ENCODE peak calls at places on chromosomes 16 and 17, in six cellular contexts. M, V, A, J, O and T are unnamed samples.

GRCh38 chr17:60231234-60231633 is 81.5 kb downstream of the CA4 start:
- DNase-seq in M (no peak), V (no peak), A (no peak), J (no peak), O (no peak), T (no peak)

GRCh38 chr17:50051606-50052005 is 4.3 kb upstream of the ITGA3 start:
- DNase-seq in M (no peak), V (no peak), A (no peak), J (no peak), O (no peak), T (no peak)

GRCh38 chr16:88636488-88637265 is 1.7 kb upstream of the IL17C start:
- DNase-seq in M (no peak), V (no peak), A (no peak), J (no peak), O (no peak), T (no peak)

GRCh38 chr17:29577778-29578211 is 9.3 kb downstream of the TP53I13 start:
- DNase-seq in M (no peak), V (peak; percentile 50), A (no peak), J (no peak), O (peak; percentile 16), T (peak; percentile 70)

GRCh38 chr16:84423416-84423837 is 55.1 kb downstream of the ATP2C2 start:
- DNase-seq in M (no peak), V (no peak), A (no peak), J (no peak), O (no peak), T (no peak)

GRCh38 chr16:55271945-55272513 is 52.0 kb upstream of the IRX6 start:
- DNase-seq in M (no peak), V (peak; percentile 39), A (no peak), J (no peak), O (peak; percentile 19), T (no peak)

GRCh38 chr17:72176516-72176851 is 55.7 kb downstream of the SOX9 start:
- DNase-seq in M (no peak), V (no peak), A (no peak), J (no peak), O (no peak), T (no peak)

GRCh38 chr17:35160354-35161201 is 13.0 kb downstream of the UNC45B start:
- DNase-seq in M (no peak), V (no peak), A (no peak), J (peak; percentile 74), O (no peak), T (no peak)

GRCh38 chr17:49224198-49224996 is 6.2 kb downstream of the PHOSPHO1 start:
- DNase-seq in M (no peak), V (peak; percentile 30), A (no peak), J (peak; percentile 67), O (no peak), T (no peak)

GRCh38 chr17:47694018-47694817 is at the start of gene TBKBP1:
- DNase-seq in M (peak; percentile 88), V (peak; percentile 59), A (peak; percentile 47), J (peak; percentile 79), O (peak; percentile 52), T (peak; percentile 72)

GRCh38 chr16:11972128-11972527 is 4.4 kb upstream of the SNX29 start:
- DNase-seq in M (no peak), V (no peak), A (no peak), J (no peak), O (no peak), T (no peak)

GRCh38 chr16:80804451-80805383 is at the start of gene CDYL2:
- DNase-seq in M (peak; percentile 14), V (peak; percentile 19), A (peak; percentile 48), J (peak; percentile 39), O (no peak), T (peak; percentile 74)

GRCh38 chr16:75398333-75398732 is 35.0 kb downstream of the CFDP1 start:
- DNase-seq in M (no peak), V (no peak), A (no peak), J (no peak), O (no peak), T (no peak)

GRCh38 chr17:28404812-28405570 is 1.0 kb downstream of the SLC46A1 start:
- DNase-seq in M (no peak), V (no peak), A (no peak), J (no peak), O (no peak), T (no peak)

GRCh38 chr17:31418773-31419350 is 27.4 kb downstream of the RAB11FIP4 start:
- DNase-seq in M (no peak), V (no peak), A (no peak), J (no peak), O (no peak), T (no peak)

GRCh38 chr16:49350265-49351103 is 23.1 kb upstream of the C16orf78 start:
- DNase-seq in M (peak; percentile 62), V (peak; percentile 59), A (peak; percentile 52), J (no peak), O (peak; percentile 54), T (peak; percentile 87)

GRCh38 chr17:16470302-16470701 is 21.7 kb downstream of the LRRC75A start:
- DNase-seq in M (no peak), V (no peak), A (no peak), J (no peak), O (no peak), T (no peak)

GRCh38 chr17:3602499-3602898 is 6.7 kb downstream of the TRPV1 start:
- DNase-seq in M (no peak), V (no peak), A (no peak), J (no peak), O (peak; percentile 18), T (peak; percentile 44)

GRCh38 chr17:38605852-38606645 is at the start of gene SRCIN1:
- DNase-seq in M (peak; percentile 72), V (peak; percentile 70), A (peak; percentile 62), J (no peak), O (no peak), T (peak; percentile 87)

GRCh38 chr16:35215287-35215686 is 1755.9 kb downstream of the TP53TG3F start:
- DNase-seq in M (no peak), V (no peak), A (no peak), J (no peak), O (no peak), T (no peak)

GRCh38 chr16:35210681-35211433 is 1751.4 kb downstream of the TP53TG3F start:
- DNase-seq in M (no peak), V (no peak), A (no peak), J (no peak), O (no peak), T (no peak)

GRCh38 chr16:35214840-35215239 is 1755.4 kb downstream of the TP53TG3F start:
- DNase-seq in M (no peak), V (no peak), A (no peak), J (no peak), O (no peak), T (no peak)
- H3K27ac ChIP-seq in M (no peak overlapping the region), V (no peak overlapping the region), A (no peak overlapping the region), J (no peak overlapping the region), O (no peak overlapping the region), T (no peak overlapping the region)

DNA sequence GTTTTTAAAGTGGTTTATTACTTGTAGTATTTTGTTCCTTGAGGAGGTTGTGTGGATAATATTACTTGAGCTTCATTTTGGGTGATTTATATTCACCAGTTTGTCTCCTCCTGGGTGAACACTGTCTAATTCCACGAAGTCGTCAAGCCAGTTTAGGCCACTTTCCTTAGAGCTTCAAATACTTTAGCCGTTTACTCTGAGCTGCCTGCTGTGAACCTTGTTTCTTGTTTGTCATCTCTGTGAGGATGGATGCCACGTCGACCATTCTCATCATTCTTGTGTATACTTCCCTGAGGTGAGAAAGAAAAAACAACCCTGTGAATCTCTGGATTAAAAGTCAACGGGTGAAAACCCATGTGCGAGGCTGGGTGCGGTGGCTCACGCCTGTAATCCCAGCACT is 9.0 kb downstream of the KRT24 start:
- DNase-seq in M (no peak), V (no peak), A (no peak), J (no peak), O (no peak), T (no peak)
- H3K4me1 ChIP-seq in M (peaks cover 2% of the 10 kb centered on the region), V (peaks cover 2% of the 10 kb centered on the region), A (no peaks in the 10 kb centered on the region), J (no peaks in the 10 kb centered on the region), O (no peaks in the 10 kb centered on the region), T (no peaks in the 10 kb centered on the region)

DNA sequence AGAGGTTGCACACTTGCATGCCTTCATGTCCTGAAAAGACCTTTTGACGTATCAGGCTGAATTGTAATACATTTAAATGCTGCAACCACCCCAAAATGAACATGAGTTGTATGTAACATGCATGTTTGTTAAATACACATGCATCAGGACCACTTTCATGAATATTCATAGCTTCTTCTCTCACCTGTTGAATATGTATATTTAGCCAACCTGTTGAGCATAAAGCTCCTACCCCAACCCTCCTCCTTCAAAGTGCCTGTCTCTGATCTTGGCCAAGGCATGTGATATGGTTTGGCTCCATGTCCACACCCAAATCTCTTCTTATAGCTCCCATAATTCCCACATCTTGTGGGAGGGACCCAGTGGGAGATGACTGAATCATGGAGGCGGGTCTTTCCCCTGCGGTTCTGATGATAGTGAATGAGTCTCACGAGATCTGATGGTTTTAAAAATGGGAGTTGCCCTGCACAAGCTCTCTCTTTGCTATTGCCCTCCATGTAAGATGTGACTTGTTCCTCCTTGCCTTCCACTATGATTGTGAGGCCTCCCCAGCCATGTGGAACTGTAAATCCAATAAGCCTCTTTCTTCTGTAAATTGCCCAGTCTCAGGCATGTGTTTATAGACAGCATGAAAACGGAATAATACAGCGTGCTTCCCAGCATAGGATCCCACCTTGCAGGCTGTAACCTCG is 3.8 kb upstream of the CRYM start:
- DNase-seq in M (no peak), V (no peak), A (no peak), J (no peak), O (no peak), T (no peak)
- H3K27me3 ChIP-seq in M (peaks cover 15% of the 10 kb centered on the region), V (no peaks in the 10 kb centered on the region), A (peaks cover 61% of the 10 kb centered on the region), J (peaks cover 31% of the 10 kb centered on the region), O (peaks cover 94% of the 10 kb centered on the region), T (no peaks in the 10 kb centered on the region)

GRCh38 chr17:57868007-57868774 is 18.3 kb upstream of the MRPS23 start:
- DNase-seq in M (peak; percentile 56), V (peak; percentile 88), A (peak; percentile 80), J (no peak), O (peak; percentile 73), T (peak; percentile 96)

GRCh38 chr17:57867126-57867525 is 17.3 kb upstream of the MRPS23 start:
- DNase-seq in M (no peak), V (no peak), A (no peak), J (no peak), O (no peak), T (no peak)

GRCh38 chr17:57870283-57870635 is 20.4 kb upstream of the MRPS23 start:
- DNase-seq in M (no peak), V (no peak), A (no peak), J (no peak), O (no peak), T (no peak)

GRCh38 chr17:57869599-57870282 is 19.9 kb upstream of the MRPS23 start:
- DNase-seq in M (no peak), V (no peak), A (no peak), J (no peak), O (no peak), T (no peak)

DNA sequence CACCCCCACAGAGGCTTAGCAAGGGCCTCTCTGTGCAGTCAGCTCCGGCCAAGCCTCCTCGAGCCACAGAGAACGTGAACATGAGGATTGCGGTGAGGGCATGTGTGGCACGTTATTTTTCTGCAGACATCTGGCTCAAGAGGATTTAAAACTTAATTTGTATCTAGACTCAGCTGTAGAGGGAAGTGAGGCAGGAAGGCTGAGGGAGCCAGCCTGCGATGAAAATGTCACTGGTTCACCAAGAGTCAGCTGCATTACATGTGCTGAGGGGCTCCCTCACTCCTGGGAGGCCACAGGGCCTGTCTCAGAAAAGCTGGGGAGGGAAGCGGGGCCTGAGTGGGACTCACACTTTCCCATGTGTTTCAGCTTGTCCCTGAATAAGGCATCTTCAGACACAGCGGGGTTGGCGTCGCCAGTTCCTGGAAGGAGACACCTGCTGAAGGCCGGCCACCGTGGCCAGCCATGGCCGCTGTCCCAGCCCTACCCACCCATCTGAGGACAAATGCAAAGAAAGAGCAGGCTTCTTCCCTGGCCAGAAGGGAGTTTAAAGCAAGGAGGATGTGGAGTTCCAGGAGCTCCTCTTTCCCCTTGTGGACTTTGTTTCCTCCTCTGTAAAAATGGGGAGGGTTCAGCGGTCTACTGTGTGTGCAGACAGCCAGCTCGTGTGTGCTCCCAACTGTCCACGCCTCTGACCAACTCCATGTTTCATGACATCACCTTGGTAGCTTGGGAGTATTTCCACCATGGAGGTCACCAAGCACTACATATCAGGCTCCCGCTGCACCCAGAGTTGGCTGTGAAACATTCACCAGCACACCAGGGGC is 19.1 kb upstream of the MRPS23 start:
- DNase-seq in M (no peak), V (no peak), A (no peak), J (no peak), O (no peak), T (no peak)
- H3K27ac ChIP-seq in M (peak overlapping the region; percentile 61), V (peak overlapping the region; percentile 79), A (peak overlapping the region; percentile 82), J (no peak overlapping the region), O (peak overlapping the region; percentile 83), T (no peak overlapping the region)